ENCODE peak calls at places on chromosome 6, in ten cellular contexts. One of them, this sample, is unnamed.

GRCh38 chr6:169145991-169146501 is 107.6 kb downstream of the THBS2 start:
- DNase-seq in neuronal stem cell: no peak
- DNase-seq in effector memory CD4-positive, alpha-beta T cell: no peak
- DNase-seq in Peyer's patch: no peak
- DNase-seq in heart right ventricle: no peak
- DNase-seq in testis: no peak
- DNase-seq in right lobe of liver: no peak
- DNase-seq in endothelial cell of umbilical vein: no peak
- DNase-seq in aorta: no peak
- DNase-seq in CD8-positive, alpha-beta memory T cell: no peak
- DNase-seq in this sample: no peak

GRCh38 chr6:20341564-20341963 is 60.1 kb upstream of the E2F3 start:
- DNase-seq in neuronal stem cell: no peak
- DNase-seq in effector memory CD4-positive, alpha-beta T cell: no peak
- DNase-seq in Peyer's patch: no peak
- DNase-seq in heart right ventricle: no peak
- DNase-seq in testis: no peak
- DNase-seq in right lobe of liver: no peak
- DNase-seq in endothelial cell of umbilical vein: no peak
- DNase-seq in aorta: no peak
- DNase-seq in CD8-positive, alpha-beta memory T cell: no peak
- DNase-seq in this sample: no peak

GRCh38 chr6:13418838-13419237 is 68.6 kb downstream of the GFOD1 start:
- DNase-seq in neuronal stem cell: no peak
- DNase-seq in effector memory CD4-positive, alpha-beta T cell: no peak
- DNase-seq in Peyer's patch: no peak
- DNase-seq in heart right ventricle: no peak
- DNase-seq in testis: no peak
- DNase-seq in right lobe of liver: no peak
- DNase-seq in endothelial cell of umbilical vein: peak; percentile 90
- DNase-seq in aorta: no peak
- DNase-seq in CD8-positive, alpha-beta memory T cell: no peak
- DNase-seq in this sample: no peak

GRCh38 chr6:134515976-134516375 is 198.1 kb upstream of the SGK1 start:
- DNase-seq in neuronal stem cell: no peak
- DNase-seq in effector memory CD4-positive, alpha-beta T cell: no peak
- DNase-seq in Peyer's patch: no peak
- DNase-seq in heart right ventricle: no peak
- DNase-seq in testis: no peak
- DNase-seq in right lobe of liver: no peak
- DNase-seq in endothelial cell of umbilical vein: no peak
- DNase-seq in aorta: no peak
- DNase-seq in CD8-positive, alpha-beta memory T cell: no peak
- DNase-seq in this sample: no peak

GRCh38 chr6:36970892-36971842 is 14.8 kb downstream of the MTCH1 start:
- DNase-seq in neuronal stem cell: no peak
- DNase-seq in effector memory CD4-positive, alpha-beta T cell: no peak
- DNase-seq in Peyer's patch: peak; percentile 20
- DNase-seq in heart right ventricle: no peak
- DNase-seq in testis: no peak
- DNase-seq in right lobe of liver: no peak
- DNase-seq in endothelial cell of umbilical vein: no peak
- DNase-seq in aorta: no peak
- DNase-seq in CD8-positive, alpha-beta memory T cell: no peak
- DNase-seq in this sample: no peak

GRCh38 chr6:3648724-3649123 is 102.8 kb downstream of the PXDC1 start:
- DNase-seq in neuronal stem cell: no peak
- DNase-seq in effector memory CD4-positive, alpha-beta T cell: no peak
- DNase-seq in Peyer's patch: no peak
- DNase-seq in heart right ventricle: no peak
- DNase-seq in testis: no peak
- DNase-seq in right lobe of liver: no peak
- DNase-seq in endothelial cell of umbilical vein: no peak
- DNase-seq in aorta: no peak
- DNase-seq in CD8-positive, alpha-beta memory T cell: no peak
- DNase-seq in this sample: no peak

GRCh38 chr6:163336961-163337360 is 77.6 kb upstream of the QKI start:
- DNase-seq in neuronal stem cell: no peak
- DNase-seq in effector memory CD4-positive, alpha-beta T cell: no peak
- DNase-seq in Peyer's patch: no peak
- DNase-seq in heart right ventricle: no peak
- DNase-seq in testis: no peak
- DNase-seq in right lobe of liver: no peak
- DNase-seq in endothelial cell of umbilical vein: no peak
- DNase-seq in aorta: no peak
- DNase-seq in CD8-positive, alpha-beta memory T cell: no peak
- DNase-seq in this sample: no peak

GRCh38 chr6:135624402-135625297 is 127.1 kb upstream of the AHI1 start:
- DNase-seq in neuronal stem cell: no peak
- DNase-seq in effector memory CD4-positive, alpha-beta T cell: no peak
- DNase-seq in Peyer's patch: no peak
- DNase-seq in heart right ventricle: no peak
- DNase-seq in testis: no peak
- DNase-seq in right lobe of liver: no peak
- DNase-seq in endothelial cell of umbilical vein: no peak
- DNase-seq in aorta: no peak
- DNase-seq in CD8-positive, alpha-beta memory T cell: no peak
- DNase-seq in this sample: no peak

GRCh38 chr6:10268111-10268510 is 146.8 kb downstream of the TFAP2A start:
- DNase-seq in neuronal stem cell: peak; percentile 51
- DNase-seq in effector memory CD4-positive, alpha-beta T cell: no peak
- DNase-seq in Peyer's patch: no peak
- DNase-seq in heart right ventricle: no peak
- DNase-seq in testis: no peak
- DNase-seq in right lobe of liver: no peak
- DNase-seq in endothelial cell of umbilical vein: no peak
- DNase-seq in aorta: no peak
- DNase-seq in CD8-positive, alpha-beta memory T cell: no peak
- DNase-seq in this sample: no peak

GRCh38 chr6:154371337-154371736 is 14.7 kb upstream of the IPCEF1 start:
- DNase-seq in neuronal stem cell: no peak
- DNase-seq in effector memory CD4-positive, alpha-beta T cell: no peak
- DNase-seq in Peyer's patch: no peak
- DNase-seq in heart right ventricle: no peak
- DNase-seq in testis: no peak
- DNase-seq in right lobe of liver: no peak
- DNase-seq in endothelial cell of umbilical vein: no peak
- DNase-seq in aorta: no peak
- DNase-seq in CD8-positive, alpha-beta memory T cell: no peak
- DNase-seq in this sample: no peak

GRCh38 chr6:36605560-36606391 is 11.6 kb downstream of the SRSF3 start:
- DNase-seq in neuronal stem cell: no peak
- DNase-seq in effector memory CD4-positive, alpha-beta T cell: no peak
- DNase-seq in Peyer's patch: no peak
- DNase-seq in heart right ventricle: no peak
- DNase-seq in testis: no peak
- DNase-seq in right lobe of liver: no peak
- DNase-seq in endothelial cell of umbilical vein: no peak
- DNase-seq in aorta: no peak
- DNase-seq in CD8-positive, alpha-beta memory T cell: no peak
- DNase-seq in this sample: no peak

GRCh38 chr6:150394053-150394875 is 25.5 kb downstream of the IYD start:
- DNase-seq in neuronal stem cell: no peak
- DNase-seq in effector memory CD4-positive, alpha-beta T cell: no peak
- DNase-seq in Peyer's patch: no peak
- DNase-seq in heart right ventricle: no peak
- DNase-seq in testis: no peak
- DNase-seq in right lobe of liver: no peak
- DNase-seq in endothelial cell of umbilical vein: no peak
- DNase-seq in aorta: no peak
- DNase-seq in CD8-positive, alpha-beta memory T cell: no peak
- DNase-seq in this sample: no peak

GRCh38 chr6:122124908-122125307 is 274.5 kb upstream of the HSF2 start:
- DNase-seq in neuronal stem cell: no peak
- DNase-seq in effector memory CD4-positive, alpha-beta T cell: no peak
- DNase-seq in Peyer's patch: no peak
- DNase-seq in heart right ventricle: no peak
- DNase-seq in testis: no peak
- DNase-seq in right lobe of liver: no peak
- DNase-seq in endothelial cell of umbilical vein: no peak
- DNase-seq in aorta: no peak
- DNase-seq in CD8-positive, alpha-beta memory T cell: no peak
- DNase-seq in this sample: no peak

GRCh38 chr6:164035912-164036485 is 621.5 kb downstream of the QKI start:
- DNase-seq in neuronal stem cell: no peak
- DNase-seq in effector memory CD4-positive, alpha-beta T cell: no peak
- DNase-seq in Peyer's patch: no peak
- DNase-seq in heart right ventricle: no peak
- DNase-seq in testis: no peak
- DNase-seq in right lobe of liver: no peak
- DNase-seq in endothelial cell of umbilical vein: no peak
- DNase-seq in aorta: no peak
- DNase-seq in CD8-positive, alpha-beta memory T cell: no peak
- DNase-seq in this sample: no peak

GRCh38 chr6:19983374-19983773 is 146.2 kb downstream of the ID4 start:
- DNase-seq in neuronal stem cell: no peak
- DNase-seq in effector memory CD4-positive, alpha-beta T cell: no peak
- DNase-seq in Peyer's patch: no peak
- DNase-seq in heart right ventricle: no peak
- DNase-seq in testis: no peak
- DNase-seq in right lobe of liver: no peak
- DNase-seq in endothelial cell of umbilical vein: no peak
- DNase-seq in aorta: no peak
- DNase-seq in CD8-positive, alpha-beta memory T cell: no peak
- DNase-seq in this sample: no peak

DNA sequence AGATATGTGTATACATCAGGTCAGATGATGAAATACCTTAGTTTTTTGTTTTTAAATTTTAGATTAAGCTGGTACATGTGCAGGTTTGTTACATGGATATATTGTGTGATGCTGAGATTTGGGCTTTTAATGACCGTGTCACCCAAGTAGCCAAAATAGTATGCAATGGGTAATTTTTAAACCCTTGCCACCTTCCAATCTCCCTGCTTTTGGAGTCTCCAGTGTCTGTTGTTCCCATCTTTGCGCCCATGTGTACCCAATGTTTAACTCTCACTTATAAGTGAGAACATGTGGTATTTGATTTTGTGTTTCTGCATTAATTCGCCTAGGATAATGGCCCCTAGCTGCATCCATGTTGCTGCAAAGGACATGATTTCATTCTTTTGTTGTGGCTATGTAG is 45.8 kb downstream of the TNFAIP3 start:
- DNase-seq in neuronal stem cell: no peak
- DNase-seq in effector memory CD4-positive, alpha-beta T cell: no peak
- DNase-seq in Peyer's patch: no peak
- DNase-seq in heart right ventricle: no peak
- DNase-seq in testis: no peak
- DNase-seq in right lobe of liver: no peak
- DNase-seq in endothelial cell of umbilical vein: no peak
- DNase-seq in aorta: no peak
- DNase-seq in CD8-positive, alpha-beta memory T cell: no peak
- DNase-seq in this sample: no peak
- H3K9me3 ChIP-seq in neuronal stem cell: no peaks in the 10 kb centered on the region
- H3K9me3 ChIP-seq in effector memory CD4-positive, alpha-beta T cell: no peaks in the 10 kb centered on the region
- H3K9me3 ChIP-seq in Peyer's patch: no peaks in the 10 kb centered on the region
- H3K9me3 ChIP-seq in heart right ventricle: no peaks in the 10 kb centered on the region
- H3K9me3 ChIP-seq in testis: no peaks in the 10 kb centered on the region
- H3K9me3 ChIP-seq in right lobe of liver: no peaks in the 10 kb centered on the region
- H3K9me3 ChIP-seq in endothelial cell of umbilical vein: no peaks in the 10 kb centered on the region
- H3K9me3 ChIP-seq in aorta: no peaks in the 10 kb centered on the region
- H3K9me3 ChIP-seq in CD8-positive, alpha-beta memory T cell: no peaks in the 10 kb centered on the region
- H3K9me3 ChIP-seq in this sample: no peaks in the 10 kb centered on the region

GRCh38 chr6:137188855-137189254 is 15.4 kb upstream of the IL22RA2 start:
- DNase-seq in neuronal stem cell: peak; percentile 27
- DNase-seq in effector memory CD4-positive, alpha-beta T cell: no peak
- DNase-seq in Peyer's patch: no peak
- DNase-seq in heart right ventricle: no peak
- DNase-seq in testis: no peak
- DNase-seq in right lobe of liver: no peak
- DNase-seq in endothelial cell of umbilical vein: no peak
- DNase-seq in aorta: no peak
- DNase-seq in CD8-positive, alpha-beta memory T cell: no peak
- DNase-seq in this sample: no peak
- H3K9me3 ChIP-seq in neuronal stem cell: peaks cover 7% of the 10 kb centered on the region
- H3K9me3 ChIP-seq in effector memory CD4-positive, alpha-beta T cell: no peaks in the 10 kb centered on the region
- H3K9me3 ChIP-seq in Peyer's patch: peaks cover 7% of the 10 kb centered on the region
- H3K9me3 ChIP-seq in heart right ventricle: peaks cover 17% of the 10 kb centered on the region
- H3K9me3 ChIP-seq in testis: no peaks in the 10 kb centered on the region
- H3K9me3 ChIP-seq in right lobe of liver: no peaks in the 10 kb centered on the region
- H3K9me3 ChIP-seq in endothelial cell of umbilical vein: no peaks in the 10 kb centered on the region
- H3K9me3 ChIP-seq in aorta: peaks cover 5% of the 10 kb centered on the region
- H3K9me3 ChIP-seq in CD8-positive, alpha-beta memory T cell: no peaks in the 10 kb centered on the region
- H3K9me3 ChIP-seq in this sample: peaks cover 2% of the 10 kb centered on the region

GRCh38 chr6:159999240-159999671 is 30.4 kb downstream of the IGF2R start:
- DNase-seq in neuronal stem cell: no peak
- DNase-seq in effector memory CD4-positive, alpha-beta T cell: no peak
- DNase-seq in Peyer's patch: no peak
- DNase-seq in heart right ventricle: no peak
- DNase-seq in testis: no peak
- DNase-seq in right lobe of liver: no peak
- DNase-seq in endothelial cell of umbilical vein: no peak
- DNase-seq in aorta: no peak
- DNase-seq in CD8-positive, alpha-beta memory T cell: no peak
- DNase-seq in this sample: no peak

GRCh38 chr6:159996626-159997497 is 28.0 kb downstream of the IGF2R start:
- DNase-seq in neuronal stem cell: no peak
- DNase-seq in effector memory CD4-positive, alpha-beta T cell: no peak
- DNase-seq in Peyer's patch: no peak
- DNase-seq in heart right ventricle: no peak
- DNase-seq in testis: no peak
- DNase-seq in right lobe of liver: no peak
- DNase-seq in endothelial cell of umbilical vein: no peak
- DNase-seq in aorta: no peak
- DNase-seq in CD8-positive, alpha-beta memory T cell: no peak
- DNase-seq in this sample: no peak

GRCh38 chr6:159997498-159998101 is 28.7 kb downstream of the IGF2R start:
- DNase-seq in neuronal stem cell: no peak
- DNase-seq in effector memory CD4-positive, alpha-beta T cell: no peak
- DNase-seq in Peyer's patch: no peak
- DNase-seq in heart right ventricle: no peak
- DNase-seq in testis: no peak
- DNase-seq in right lobe of liver: no peak
- DNase-seq in endothelial cell of umbilical vein: no peak
- DNase-seq in aorta: no peak
- DNase-seq in CD8-positive, alpha-beta memory T cell: no peak
- DNase-seq in this sample: no peak

GRCh38 chr6:160000280-160000704 is 31.4 kb downstream of the IGF2R start:
- DNase-seq in neuronal stem cell: no peak
- DNase-seq in effector memory CD4-positive, alpha-beta T cell: no peak
- DNase-seq in Peyer's patch: no peak
- DNase-seq in heart right ventricle: no peak
- DNase-seq in testis: no peak
- DNase-seq in right lobe of liver: no peak
- DNase-seq in endothelial cell of umbilical vein: no peak
- DNase-seq in aorta: no peak
- DNase-seq in CD8-positive, alpha-beta memory T cell: no peak
- DNase-seq in this sample: no peak

GRCh38 chr6:159998543-159998942 is 29.7 kb downstream of the IGF2R start:
- DNase-seq in neuronal stem cell: no peak
- DNase-seq in effector memory CD4-positive, alpha-beta T cell: no peak
- DNase-seq in Peyer's patch: no peak
- DNase-seq in heart right ventricle: no peak
- DNase-seq in testis: no peak
- DNase-seq in right lobe of liver: no peak
- DNase-seq in endothelial cell of umbilical vein: no peak
- DNase-seq in aorta: no peak
- DNase-seq in CD8-positive, alpha-beta memory T cell: no peak
- DNase-seq in this sample: no peak
- H3K9me3 ChIP-seq in neuronal stem cell: peaks cover 42% of the 10 kb centered on the region
- H3K9me3 ChIP-seq in effector memory CD4-positive, alpha-beta T cell: no peaks in the 10 kb centered on the region
- H3K9me3 ChIP-seq in Peyer's patch: no peaks in the 10 kb centered on the region
- H3K9me3 ChIP-seq in heart right ventricle: no peaks in the 10 kb centered on the region
- H3K9me3 ChIP-seq in testis: no peaks in the 10 kb centered on the region
- H3K9me3 ChIP-seq in right lobe of liver: no peaks in the 10 kb centered on the region
- H3K9me3 ChIP-seq in endothelial cell of umbilical vein: no peaks in the 10 kb centered on the region
- H3K9me3 ChIP-seq in aorta: no peaks in the 10 kb centered on the region
- H3K9me3 ChIP-seq in CD8-positive, alpha-beta memory T cell: no peaks in the 10 kb centered on the region
- H3K9me3 ChIP-seq in this sample: no peaks in the 10 kb centered on the region

GRCh38 chr6:168040856-168041496 is 38.0 kb downstream of the FRMD1 start:
- DNase-seq in neuronal stem cell: no peak
- DNase-seq in effector memory CD4-positive, alpha-beta T cell: no peak
- DNase-seq in Peyer's patch: no peak
- DNase-seq in heart right ventricle: no peak
- DNase-seq in testis: no peak
- DNase-seq in right lobe of liver: no peak
- DNase-seq in endothelial cell of umbilical vein: no peak
- DNase-seq in aorta: peak; percentile 29
- DNase-seq in CD8-positive, alpha-beta memory T cell: no peak
- DNase-seq in this sample: no peak
- H3K9me3 ChIP-seq in neuronal stem cell: peaks cover 31% of the 10 kb centered on the region
- H3K9me3 ChIP-seq in effector memory CD4-positive, alpha-beta T cell: no peaks in the 10 kb centered on the region
- H3K9me3 ChIP-seq in Peyer's patch: peaks cover 23% of the 10 kb centered on the region
- H3K9me3 ChIP-seq in heart right ventricle: peaks cover 16% of the 10 kb centered on the region
- H3K9me3 ChIP-seq in testis: no peaks in the 10 kb centered on the region
- H3K9me3 ChIP-seq in right lobe of liver: no peaks in the 10 kb centered on the region
- H3K9me3 ChIP-seq in endothelial cell of umbilical vein: peaks cover 2% of the 10 kb centered on the region
- H3K9me3 ChIP-seq in aorta: peaks cover 11% of the 10 kb centered on the region
- H3K9me3 ChIP-seq in CD8-positive, alpha-beta memory T cell: peaks cover 6% of the 10 kb centered on the region
- H3K9me3 ChIP-seq in this sample: no peaks in the 10 kb centered on the region

This sample was measured in T-helper 17 cell.